ENCODE peak calls at places on chromosomes 2 and 18, in nine cellular contexts. Y is aorta; M is T-cell; J is natural killer cell treated with Interleukin-12 subunit alpha and Interleukin-12 subunit beta and Interleukin-15 and Interleukin-18, amount 100 ng/mL, for 72 hours; H is stimulated activated CD4-positive, alpha-beta T cell treated with anti-CD3 and anti-CD28 coated beads, Interleukin-12 subunit alpha, Interleukin-12 subunit beta, amount 100 ng/mL, for 48 hours; Q is NCI-H1092 treated with DMSO at 0.1 percent for 48 hours; F is NCI-H774; N is stimulated activated naive B cell treated with anti-CD40 and anti-IgM and Interleukin-4, amounts not matched to agents 10 μg/mL and 1 μg/mL and 100 μg/mL, for 72 hours; L is naive thymus-derived CD4-positive, alpha-beta T cell. E is an unnamed sample.

GRCh38 chr18:25786778-25787177 is 303.6 kb downstream of the SS18 start:
- DNase-seq in Y (no peak), M (no peak), J (no peak), H (no peak), Q (no peak), F (no peak), N (no peak), L (no peak), E (no peak)

GRCh38 chr18:11719621-11720020 is 30.6 kb downstream of the GNAL start:
- DNase-seq in Y (no peak), M (no peak), J (no peak), H (no peak), Q (no peak), F (no peak), N (no peak), L (no peak), E (no peak)

GRCh38 chr2:46177461-46178089 is 119.6 kb upstream of the EPAS1 start:
- DNase-seq in Y (peak; percentile 24), M (peak; percentile 12), J (no peak), H (no peak), Q (no peak), F (no peak), N (no peak), L (no peak), E (no peak)

GRCh38 chr2:26764078-26764887 is at the start of gene SLC35F6:
- DNase-seq in Y (peak; percentile 90), M (peak; percentile 82), J (peak; percentile 90), H (peak; percentile 59), Q (peak; percentile 51), F (peak; percentile 78), N (peak; percentile 75), L (peak; percentile 86), E (peak; percentile 52)

GRCh38 chr2:69525261-69525660 is 88.0 kb upstream of the NFU1 start:
- DNase-seq in Y (no peak), M (no peak), J (no peak), H (no peak), Q (no peak), F (no peak), N (no peak), L (no peak), E (no peak)

GRCh38 chr2:207767461-207768167 is 2.1 kb downstream of the FZD5 start:
- DNase-seq in Y (peak; percentile 54), M (no peak), J (no peak), H (no peak), Q (peak; percentile 48), F (no peak), N (no peak), L (no peak), E (no peak)

GRCh38 chr2:101817488-101817887 is 120.0 kb downstream of the MAP4K4 start:
- DNase-seq in Y (no peak), M (no peak), J (no peak), H (no peak), Q (no peak), F (no peak), N (no peak), L (no peak), E (no peak)

GRCh38 chr2:46164581-46165301 is 132.5 kb upstream of the EPAS1 start:
- DNase-seq in Y (peak; percentile 87), M (no peak), J (no peak), H (no peak), Q (no peak), F (no peak), N (no peak), L (no peak), E (no peak)

GRCh38 chr2:37412201-37412600 is 67.8 kb downstream of the QPCT start:
- DNase-seq in Y (no peak), M (no peak), J (no peak), H (no peak), Q (no peak), F (no peak), N (no peak), L (no peak), E (no peak)

GRCh38 chr2:223056656-223057418 is 4.8 kb downstream of the KCNE4 start:
- DNase-seq in Y (no peak), M (no peak), J (no peak), H (no peak), Q (peak; percentile 76), F (no peak), N (no peak), L (no peak), E (no peak)

GRCh38 chr2:47535991-47536390 is 133.0 kb downstream of the MSH2 start:
- DNase-seq in Y (no peak), M (no peak), J (no peak), H (no peak), Q (no peak), F (no peak), N (no peak), L (no peak), E (no peak)

GRCh38 chr2:7826656-7827055 is 855.2 kb upstream of the ID2 start:
- DNase-seq in Y (no peak), M (no peak), J (no peak), H (no peak), Q (no peak), F (no peak), N (no peak), L (no peak), E (no peak)

GRCh38 chr2:120465989-120466703 is 120.2 kb downstream of the INHBB start:
- DNase-seq in Y (peak; percentile 42), M (no peak), J (peak; percentile 29), H (no peak), Q (peak; percentile 84), F (peak; percentile 79), N (no peak), L (no peak), E (no peak)

GRCh38 chr18:36153771-36154170 is 24.1 kb downstream of the ELP2 start:
- DNase-seq in Y (no peak), M (no peak), J (no peak), H (no peak), Q (no peak), F (no peak), N (no peak), L (no peak), E (no peak)

GRCh38 chr2:191846787-191847620 is at the start of gene CAVIN2:
- DNase-seq in Y (peak; percentile 66), M (no peak), J (no peak), H (no peak), Q (no peak), F (no peak), N (no peak), L (no peak), E (peak; percentile 66)

GRCh38 chr18:66640431-66640830 is 36.5 kb upstream of the CDH19 start:
- DNase-seq in Y (no peak), M (no peak), J (no peak), H (no peak), Q (no peak), F (no peak), N (no peak), L (no peak), E (no peak)

GRCh38 chr18:27707201-27707600 is 469.7 kb downstream of the CDH2 start:
- DNase-seq in Y (no peak), M (no peak), J (no peak), H (no peak), Q (no peak), F (no peak), N (no peak), L (no peak), E (no peak)

GRCh38 chr2:210475726-210476125 is 833 bp downstream of the LANCL1 start:
- DNase-seq in Y (no peak), M (no peak), J (no peak), H (no peak), Q (peak; percentile 26), F (no peak), N (no peak), L (peak; percentile 9), E (no peak)

GRCh38 chr2:229920011-229920781 is 1.6 kb downstream of the TRIP12 start:
- DNase-seq in Y (no peak), M (peak; percentile 62), J (peak; percentile 64), H (no peak), Q (no peak), F (no peak), N (no peak), L (peak; percentile 48), E (no peak)

GRCh38 chr18:51194604-51195003 is 2.9 kb downstream of the MEX3C start:
- DNase-seq in Y (no peak), M (no peak), J (no peak), H (no peak), Q (no peak), F (no peak), N (no peak), L (no peak), E (no peak)

GRCh38 chr2:238645095-238645494 is 202.8 kb upstream of the TWIST2 start:
- DNase-seq in Y (no peak), M (no peak), J (no peak), H (no peak), Q (no peak), F (no peak), N (no peak), L (no peak), E (no peak)

GRCh38 chr2:173427887-173428683 is 73.4 kb downstream of the CDCA7 start:
- DNase-seq in Y (no peak), M (no peak), J (no peak), H (no peak), Q (no peak), F (no peak), N (no peak), L (no peak), E (no peak)

GRCh38 chr2:176534798-176535479 is 265.7 kb downstream of the MTX2 start:
- DNase-seq in Y (no peak), M (no peak), J (no peak), H (no peak), Q (peak; percentile 94), F (peak; percentile 32), N (no peak), L (no peak), E (no peak)

GRCh38 chr2:130344578-130344977 is 1.9 kb downstream of the IMP4 start:
- DNase-seq in Y (no peak), M (no peak), J (no peak), H (no peak), Q (no peak), F (no peak), N (no peak), L (no peak), E (no peak)

GRCh38 chr18:37328946-37329719 is 236.5 kb downstream of the CELF4 start:
- DNase-seq in Y (no peak), M (no peak), J (no peak), H (no peak), Q (no peak), F (no peak), N (no peak), L (no peak), E (no peak)